ENCODE peak calls at places on chromosome 22, in eight cellular contexts. M is fibroblast of villous mesenchyme; Z is mucosa of descending colon; U is fibroblast of the aortic adventitia; X is foreskin fibroblast; B is hepatocyte; L is AG10803; V is CD8-positive, alpha-beta T cell. J is an unnamed sample.

GRCh38 chr22:48881326-48881980 is 946.2 kb downstream of the BRD1 start:
- DNase-seq in L (no peak), V (no peak), Z (no peak), U (no peak), X (no peak), M (no peak), B (no peak), J (no peak)

GRCh38 chr22:45493286-45493771 is 9.4 kb upstream of the FBLN1 start:
- DNase-seq in V (no peak), M (peak; percentile 80), U (peak; percentile 85), B (no peak), X (peak; percentile 83), L (peak; percentile 86), Z (no peak), J (no peak)

GRCh38 chr22:48336339-48337060 is 1491.2 kb downstream of the BRD1 start:
- DNase-seq in B (no peak), M (no peak), Z (no peak), V (no peak), U (no peak), X (no peak), L (no peak), J (no peak)

GRCh38 chr22:37817705-37818311 is 5.4 kb upstream of the GALR3 start:
- DNase-seq in Z (peak; percentile 93), X (peak; percentile 92), M (peak; percentile 78), B (peak; percentile 92), L (peak; percentile 69), U (peak; percentile 73), V (peak; percentile 76), J (peak; percentile 72)

GRCh38 chr22:45423524-45423923 is 10.0 kb downstream of the RIBC2 start:
- DNase-seq in X (no peak), M (no peak), V (no peak), L (no peak), B (no peak), U (no peak), Z (no peak), J (no peak)

GRCh38 chr22:20977516-20978170 is 4.5 kb upstream of the LZTR1 start:
- DNase-seq in L (no peak), M (no peak), Z (no peak), X (no peak), U (no peak), V (no peak), B (no peak), J (no peak)

GRCh38 chr22:49216579-49216978 is 611.1 kb downstream of the BRD1 start:
- DNase-seq in X (no peak), B (no peak), L (no peak), Z (no peak), V (no peak), U (no peak), M (no peak), J (no peak)

GRCh38 chr22:44661070-44661469 is 40.9 kb upstream of the PRR5 start:
- DNase-seq in U (no peak), L (no peak), Z (no peak), V (no peak), B (peak; percentile 38), X (peak; percentile 47), M (no peak), J (no peak)

GRCh38 chr22:45072322-45072903 is 62.6 kb upstream of the PHF21B start:
- DNase-seq in U (peak; percentile 54), M (peak; percentile 67), B (peak; percentile 63), Z (no peak), L (peak; percentile 56), V (no peak), X (peak; percentile 89), J (no peak)

GRCh38 chr22:37623075-37624016 is 14.7 kb downstream of the GGA1 start:
- DNase-seq in U (peak; percentile 57), X (peak; percentile 77), M (peak; percentile 62), Z (peak; percentile 82), L (peak; percentile 40), V (peak; percentile 70), B (peak; percentile 83), J (peak; percentile 63)

GRCh38 chr22:49916851-49917250 is 1.4 kb downstream of the ALG12 start:
- DNase-seq in M (no peak), L (no peak), X (no peak), V (no peak), U (no peak), B (no peak), Z (peak; percentile 35), J (no peak)

GRCh38 chr22:48972979-48973693 is 854.5 kb downstream of the BRD1 start:
- DNase-seq in B (no peak), Z (no peak), V (no peak), L (no peak), X (no peak), M (no peak), U (no peak), J (no peak)

GRCh38 chr22:21009638-21010425 is 5.1 kb upstream of the P2RX6 start:
- DNase-seq in V (no peak), L (peak; percentile 33), M (peak; percentile 68), U (peak; percentile 59), X (peak; percentile 73), Z (no peak), B (peak; percentile 88), J (no peak)

GRCh38 chr22:48832592-48832991 is 995.1 kb downstream of the BRD1 start:
- DNase-seq in U (no peak), M (no peak), X (no peak), B (no peak), Z (no peak), L (no peak), V (no peak), J (no peak)

GRCh38 chr22:21047730-21048129 is 2.0 kb downstream of the LRRC74B start:
- DNase-seq in L (no peak), M (no peak), B (no peak), U (no peak), X (no peak), V (no peak), Z (no peak), J (no peak)

GRCh38 chr22:24230911-24231656 is 13.8 kb downstream of the GGT5 start:
- DNase-seq in M (no peak), L (no peak), V (peak; percentile 46), Z (peak; percentile 70), B (peak; percentile 40), U (no peak), X (no peak), J (peak; percentile 53)

GRCh38 chr22:30219049-30219448 is 27.5 kb downstream of the LIF start:
- DNase-seq in B (no peak), M (no peak), L (no peak), X (peak; percentile 46), Z (no peak), V (no peak), U (no peak), J (no peak)

GRCh38 chr22:30222321-30222720 is 24.2 kb downstream of the LIF start:
- DNase-seq in L (no peak), Z (no peak), B (no peak), M (no peak), U (no peak), X (no peak), V (no peak), J (no peak)

GRCh38 chr22:30219668-30220278 is 26.8 kb downstream of the LIF start:
- DNase-seq in X (no peak), V (no peak), M (no peak), L (no peak), B (no peak), U (no peak), Z (no peak), J (no peak)

GRCh38 chr22:30221121-30221992 is 25.2 kb downstream of the LIF start:
- DNase-seq in V (peak; percentile 11), Z (peak; percentile 60), B (no peak), X (no peak), U (no peak), L (no peak), M (no peak), J (peak; percentile 43)

DNA sequence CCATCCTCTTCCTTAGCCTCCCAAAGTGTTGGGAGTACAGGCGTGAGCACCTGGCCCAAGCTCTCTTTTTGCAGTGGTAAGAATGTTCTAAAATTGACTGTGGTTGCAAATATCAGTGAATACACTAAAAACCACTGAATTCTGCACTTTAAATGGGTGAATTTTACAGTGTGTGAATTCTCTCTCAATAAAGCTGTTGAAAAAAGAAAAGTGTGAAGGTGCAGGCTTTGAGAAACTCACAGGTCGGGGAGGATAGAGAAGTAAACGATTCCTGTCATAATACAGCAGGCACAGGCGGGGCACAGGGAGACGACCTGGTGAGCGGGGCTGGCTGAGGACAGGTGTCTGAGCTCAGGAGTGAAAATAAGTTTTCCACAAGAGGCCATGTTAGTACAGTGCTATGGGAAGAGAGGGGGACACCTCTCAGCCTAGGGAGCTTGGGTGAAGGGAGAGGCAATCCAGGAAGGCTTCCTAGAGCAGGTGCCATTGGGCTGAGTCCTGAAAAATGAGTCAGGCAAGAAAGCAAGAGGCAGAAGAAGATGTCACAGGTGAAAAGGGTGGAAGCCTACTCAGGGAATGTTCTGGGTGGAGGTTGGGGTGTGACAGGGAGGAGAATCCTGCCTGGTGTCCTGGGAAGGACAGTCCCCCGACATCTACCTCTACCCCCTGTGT is 26.1 kb downstream of the LIF start:
- DNase-seq in V (no peak), U (no peak), L (no peak), M (no peak), X (no peak), B (no peak), Z (no peak), J (no peak)
- H3K4me3 ChIP-seq in V (peak overlapping the region; percentile 47), U (no peak overlapping the region), L (no peak overlapping the region), M (no peak overlapping the region), X (no peak overlapping the region), B (no peak overlapping the region), Z (no peak overlapping the region), J (no peak overlapping the region)

GRCh38 chr22:23138584-23139469 is 3.0 kb downstream of the RSPH14 start:
- DNase-seq in L (no peak), Z (no peak), V (no peak), M (no peak), X (no peak), B (no peak), U (no peak), J (no peak)
- H3K4me3 ChIP-seq in L (no peak overlapping the region), Z (no peak overlapping the region), V (no peak overlapping the region), M (no peak overlapping the region), X (no peak overlapping the region), B (no peak overlapping the region), U (no peak overlapping the region), J (no peak overlapping the region)

GRCh38 chr22:26672590-26673468 is 15.4 kb downstream of the MIAT start:
- DNase-seq in B (peak; percentile 96), L (peak; percentile 96), Z (peak; percentile 94), V (peak; percentile 93), X (peak; percentile 95), M (peak; percentile 95), U (peak; percentile 96), J (peak; percentile 97)

GRCh38 chr22:26673485-26673884 is 16.1 kb downstream of the MIAT start:
- DNase-seq in X (peak; percentile 37), B (peak; percentile 29), L (peak; percentile 51), M (peak; percentile 13), U (peak; percentile 57), Z (no peak), V (no peak), J (no peak)

GRCh38 chr22:26674211-26675190 is 17.1 kb downstream of the MIAT start:
- DNase-seq in U (no peak), L (no peak), Z (no peak), X (no peak), V (no peak), B (no peak), M (no peak), J (peak; percentile 71)

GRCh38 chr22:26677217-26677616 is 19.8 kb downstream of the MIAT start:
- DNase-seq in X (no peak), V (no peak), M (no peak), L (no peak), Z (no peak), B (no peak), U (no peak), J (no peak)

GRCh38 chr22:26675687-26676273 is 18.4 kb downstream of the MIAT start:
- DNase-seq in L (no peak), V (no peak), U (no peak), M (no peak), B (no peak), Z (no peak), X (no peak), J (no peak)
- H3K4me3 ChIP-seq in L (no peak overlapping the region), V (no peak overlapping the region), U (no peak overlapping the region), M (no peak overlapping the region), B (no peak overlapping the region), Z (no peak overlapping the region), X (no peak overlapping the region), J (no peak overlapping the region)

GRCh38 chr22:35409783-35410662 is 10.1 kb downstream of the MCM5 start:
- DNase-seq in L (no peak), X (peak; percentile 21), V (no peak), Z (no peak), B (no peak), U (no peak), M (no peak), J (peak; percentile 84)
- H3K4me3 ChIP-seq in L (no peak overlapping the region), X (no peak overlapping the region), V (no peak overlapping the region), Z (no peak overlapping the region), B (no peak overlapping the region), U (no peak overlapping the region), M (no peak overlapping the region), J (no peak overlapping the region)